ENCODE peak calls at places on chromosome 5, in six cellular contexts. One of them, this sample, is unnamed.

GRCh38 chr5:37773809-37774208 is 66.0 kb downstream of the GDNF start:
- DNase-seq in iris pigment epithelial cell: no peak
- DNase-seq in SK-MEL-5: no peak
- DNase-seq in naive B cell: no peak
- DNase-seq in nephron progenitor cell: no peak
- DNase-seq in HT1080: no peak
- DNase-seq in this sample: no peak

GRCh38 chr5:135075621-135076585 is 41.9 kb upstream of the PITX1 start:
- DNase-seq in iris pigment epithelial cell: peak
- DNase-seq in SK-MEL-5: no peak
- DNase-seq in naive B cell: no peak
- DNase-seq in nephron progenitor cell: no peak
- DNase-seq in HT1080: peak
- DNase-seq in this sample: peak

GRCh38 chr5:115831163-115831768 is 10.1 kb downstream of the ATG12 start:
- DNase-seq in iris pigment epithelial cell: peak
- DNase-seq in SK-MEL-5: peak
- DNase-seq in naive B cell: peak
- DNase-seq in nephron progenitor cell: peak
- DNase-seq in HT1080: no peak
- DNase-seq in this sample: no peak

GRCh38 chr5:54206580-54207229 is 103.7 kb downstream of the ARL15 start:
- DNase-seq in iris pigment epithelial cell: no peak
- DNase-seq in SK-MEL-5: no peak
- DNase-seq in naive B cell: no peak
- DNase-seq in nephron progenitor cell: no peak
- DNase-seq in HT1080: no peak
- DNase-seq in this sample: no peak

GRCh38 chr5:176535101-176535654 is 2.0 kb downstream of the RNF44 start:
- DNase-seq in iris pigment epithelial cell: peak
- DNase-seq in SK-MEL-5: no peak
- DNase-seq in naive B cell: peak
- DNase-seq in nephron progenitor cell: no peak
- DNase-seq in HT1080: no peak
- DNase-seq in this sample: no peak

GRCh38 chr5:133842846-133843725 is 125.3 kb downstream of the C5orf15 start:
- DNase-seq in iris pigment epithelial cell: no peak
- DNase-seq in SK-MEL-5: no peak
- DNase-seq in naive B cell: no peak
- DNase-seq in nephron progenitor cell: no peak
- DNase-seq in HT1080: no peak
- DNase-seq in this sample: no peak

GRCh38 chr5:123803359-123803758 is 291.4 kb downstream of the CSNK1G3 start:
- DNase-seq in iris pigment epithelial cell: no peak
- DNase-seq in SK-MEL-5: no peak
- DNase-seq in naive B cell: no peak
- DNase-seq in nephron progenitor cell: no peak
- DNase-seq in HT1080: no peak
- DNase-seq in this sample: no peak

GRCh38 chr5:7873216-7873615 is 4.3 kb downstream of the MTRR start:
- DNase-seq in iris pigment epithelial cell: no peak
- DNase-seq in SK-MEL-5: no peak
- DNase-seq in naive B cell: no peak
- DNase-seq in nephron progenitor cell: no peak
- DNase-seq in HT1080: no peak
- DNase-seq in this sample: no peak

GRCh38 chr5:133106761-133107572 is 55.2 kb downstream of the HSPA4 start:
- DNase-seq in iris pigment epithelial cell: no peak
- DNase-seq in SK-MEL-5: no peak
- DNase-seq in naive B cell: no peak
- DNase-seq in nephron progenitor cell: no peak
- DNase-seq in HT1080: no peak
- DNase-seq in this sample: no peak

GRCh38 chr5:57033103-57033502 is 81.2 kb upstream of the MIER3 start:
- DNase-seq in iris pigment epithelial cell: no peak
- DNase-seq in SK-MEL-5: no peak
- DNase-seq in naive B cell: no peak
- DNase-seq in nephron progenitor cell: no peak
- DNase-seq in HT1080: no peak
- DNase-seq in this sample: no peak

GRCh38 chr5:130471-131175 is 38.7 kb downstream of the PLEKHG4B start:
- DNase-seq in iris pigment epithelial cell: peak
- DNase-seq in SK-MEL-5: no peak
- DNase-seq in naive B cell: no peak
- DNase-seq in nephron progenitor cell: no peak
- DNase-seq in HT1080: no peak
- DNase-seq in this sample: no peak

GRCh38 chr5:555058-555623 is 30.9 kb upstream of the SLC9A3 start:
- DNase-seq in iris pigment epithelial cell: no peak
- DNase-seq in SK-MEL-5: peak
- DNase-seq in naive B cell: no peak
- DNase-seq in nephron progenitor cell: no peak
- DNase-seq in HT1080: no peak
- DNase-seq in this sample: no peak

GRCh38 chr5:171521679-171522078 is 102.2 kb downstream of the FGF18 start:
- DNase-seq in iris pigment epithelial cell: no peak
- DNase-seq in SK-MEL-5: no peak
- DNase-seq in naive B cell: no peak
- DNase-seq in nephron progenitor cell: no peak
- DNase-seq in HT1080: no peak
- DNase-seq in this sample: peak

GRCh38 chr5:43268188-43268820 is 44.9 kb downstream of the HMGCS1 start:
- DNase-seq in iris pigment epithelial cell: no peak
- DNase-seq in SK-MEL-5: no peak
- DNase-seq in naive B cell: no peak
- DNase-seq in nephron progenitor cell: no peak
- DNase-seq in HT1080: no peak
- DNase-seq in this sample: no peak

GRCh38 chr5:174229640-174230350 is 184.3 kb downstream of the NSG2 start:
- DNase-seq in iris pigment epithelial cell: peak
- DNase-seq in SK-MEL-5: no peak
- DNase-seq in naive B cell: no peak
- DNase-seq in nephron progenitor cell: no peak
- DNase-seq in HT1080: peak
- DNase-seq in this sample: no peak

GRCh38 chr5:1382248-1382700 is 37.4 kb upstream of the CLPTM1L start:
- DNase-seq in iris pigment epithelial cell: no peak
- DNase-seq in SK-MEL-5: no peak
- DNase-seq in naive B cell: no peak
- DNase-seq in nephron progenitor cell: no peak
- DNase-seq in HT1080: no peak
- DNase-seq in this sample: no peak

GRCh38 chr5:111859031-111859430 is 102.0 kb upstream of the NREP start:
- DNase-seq in iris pigment epithelial cell: peak
- DNase-seq in SK-MEL-5: peak
- DNase-seq in naive B cell: no peak
- DNase-seq in nephron progenitor cell: no peak
- DNase-seq in HT1080: no peak
- DNase-seq in this sample: no peak

GRCh38 chr5:63127054-63127453 is 548.4 kb downstream of the LRRC70 start:
- DNase-seq in iris pigment epithelial cell: peak
- DNase-seq in SK-MEL-5: peak
- DNase-seq in naive B cell: no peak
- DNase-seq in nephron progenitor cell: no peak
- DNase-seq in HT1080: peak
- DNase-seq in this sample: peak

GRCh38 chr5:137754961-137755762 is 999 bp upstream of the HNRNPA0 start:
- DNase-seq in iris pigment epithelial cell: no peak
- DNase-seq in SK-MEL-5: no peak
- DNase-seq in naive B cell: no peak
- DNase-seq in nephron progenitor cell: no peak
- DNase-seq in HT1080: no peak
- DNase-seq in this sample: peak

GRCh38 chr5:177098103-177098771 is 11.5 kb downstream of the FGFR4 start:
- DNase-seq in iris pigment epithelial cell: no peak
- DNase-seq in SK-MEL-5: no peak
- DNase-seq in naive B cell: no peak
- DNase-seq in nephron progenitor cell: no peak
- DNase-seq in HT1080: no peak
- DNase-seq in this sample: no peak

GRCh38 chr5:89037090-89037489 is 154.1 kb upstream of the MEF2C start:
- DNase-seq in iris pigment epithelial cell: peak
- DNase-seq in SK-MEL-5: peak
- DNase-seq in naive B cell: no peak
- DNase-seq in nephron progenitor cell: no peak
- DNase-seq in HT1080: peak
- DNase-seq in this sample: peak

GRCh38 chr5:113505181-113505580 is 8.3 kb upstream of the YTHDC2 start:
- DNase-seq in iris pigment epithelial cell: peak
- DNase-seq in SK-MEL-5: no peak
- DNase-seq in naive B cell: no peak
- DNase-seq in nephron progenitor cell: no peak
- DNase-seq in HT1080: peak
- DNase-seq in this sample: peak

GRCh38 chr5:143497749-143498148 is 94.3 kb upstream of the NR3C1 start:
- DNase-seq in iris pigment epithelial cell: no peak
- DNase-seq in SK-MEL-5: no peak
- DNase-seq in naive B cell: no peak
- DNase-seq in nephron progenitor cell: no peak
- DNase-seq in HT1080: no peak
- DNase-seq in this sample: no peak

GRCh38 chr5:176985516-176985915 is 21.1 kb downstream of the UIMC1 start:
- DNase-seq in iris pigment epithelial cell: no peak
- DNase-seq in SK-MEL-5: no peak
- DNase-seq in naive B cell: peak
- DNase-seq in nephron progenitor cell: no peak
- DNase-seq in HT1080: no peak
- DNase-seq in this sample: no peak

GRCh38 chr5:39716532-39716971 is 291.8 kb upstream of the DAB2 start:
- DNase-seq in iris pigment epithelial cell: peak
- DNase-seq in SK-MEL-5: peak
- DNase-seq in naive B cell: peak
- DNase-seq in nephron progenitor cell: peak
- DNase-seq in HT1080: peak
- DNase-seq in this sample: peak

GRCh38 chr5:143182901-143183820 is 220.3 kb downstream of the NR3C1 start:
- DNase-seq in iris pigment epithelial cell: peak
- DNase-seq in SK-MEL-5: no peak
- DNase-seq in naive B cell: no peak
- DNase-seq in nephron progenitor cell: no peak
- DNase-seq in HT1080: no peak
- DNase-seq in this sample: no peak

GRCh38 chr5:67187318-67187717 is 9.3 kb downstream of the CD180 start:
- DNase-seq in iris pigment epithelial cell: no peak
- DNase-seq in SK-MEL-5: no peak
- DNase-seq in naive B cell: peak
- DNase-seq in nephron progenitor cell: no peak
- DNase-seq in HT1080: no peak
- DNase-seq in this sample: no peak

GRCh38 chr5:168364151-168364661 is 72.8 kb downstream of the WWC1 start:
- DNase-seq in iris pigment epithelial cell: peak
- DNase-seq in SK-MEL-5: no peak
- DNase-seq in naive B cell: no peak
- DNase-seq in nephron progenitor cell: no peak
- DNase-seq in HT1080: peak
- DNase-seq in this sample: peak

GRCh38 chr5:110055301-110055700 is 365.6 kb downstream of the MAN2A1 start:
- DNase-seq in iris pigment epithelial cell: no peak
- DNase-seq in SK-MEL-5: no peak
- DNase-seq in naive B cell: no peak
- DNase-seq in nephron progenitor cell: no peak
- DNase-seq in HT1080: no peak
- DNase-seq in this sample: no peak

GRCh38 chr5:82327961-82328360 is 49.8 kb upstream of the RPS23 start:
- DNase-seq in iris pigment epithelial cell: peak
- DNase-seq in SK-MEL-5: no peak
- DNase-seq in naive B cell: no peak
- DNase-seq in nephron progenitor cell: no peak
- DNase-seq in HT1080: no peak
- DNase-seq in this sample: no peak

GRCh38 chr5:116482394-116482793 is 92.2 kb downstream of the SEMA6A start:
- DNase-seq in iris pigment epithelial cell: peak
- DNase-seq in SK-MEL-5: no peak
- DNase-seq in naive B cell: no peak
- DNase-seq in nephron progenitor cell: no peak
- DNase-seq in HT1080: peak
- DNase-seq in this sample: no peak

GRCh38 chr5:14123974-14124482 is 19.1 kb upstream of the TRIO start:
- DNase-seq in iris pigment epithelial cell: no peak
- DNase-seq in SK-MEL-5: no peak
- DNase-seq in naive B cell: no peak
- DNase-seq in nephron progenitor cell: no peak
- DNase-seq in HT1080: no peak
- DNase-seq in this sample: peak

GRCh38 chr5:146048994-146049703 is 56.2 kb downstream of the PLAC8L1 start:
- DNase-seq in iris pigment epithelial cell: peak
- DNase-seq in SK-MEL-5: peak
- DNase-seq in naive B cell: no peak
- DNase-seq in nephron progenitor cell: peak
- DNase-seq in HT1080: peak
- DNase-seq in this sample: peak

This sample was measured in trophoblast cell.